ENCODE peak calls at places on chromosomes 3 and 15, in eight cellular contexts. D, F, A, P, H, Y, U and G are unnamed samples.

GRCh38 chr3:90011136-90011535 is 903.7 kb downstream of the EPHA3 start:
- DNase-seq in F (no peak), P (no peak), A (no peak), U (no peak), H (no peak), Y (no peak), D (peak), G (no peak)

GRCh38 chr3:127208483-127209100 is 15.7 kb downstream of the PRR23E start:
- DNase-seq in U (no peak), P (no peak), Y (no peak), H (no peak), A (no peak), D (no peak), F (no peak), G (no peak)

GRCh38 chr3:196523841-196524240 is 8.7 kb upstream of the SMCO1 start:
- DNase-seq in A (no peak), Y (no peak), D (no peak), H (no peak), U (no peak), P (no peak), F (no peak), G (no peak)

GRCh38 chr15:42085721-42086120 is 8.6 kb downstream of the PLA2G4D start:
- DNase-seq in P (no peak), U (no peak), D (no peak), F (no peak), Y (no peak), A (no peak), H (no peak), G (no peak)

GRCh38 chr3:128967748-128968147 is 26.1 kb downstream of the CFAP92 start:
- DNase-seq in D (no peak), Y (no peak), F (no peak), H (no peak), P (no peak), A (no peak), U (no peak), G (no peak)

GRCh38 chr3:57952208-57952631 is 56.0 kb upstream of the FLNB start:
- DNase-seq in P (peak), D (peak), A (peak), H (peak), F (no peak), Y (peak), U (peak), G (peak)

GRCh38 chr15:25182098-25182478 is 227.3 kb downstream of the SNRPN start:
- DNase-seq in P (no peak), D (no peak), Y (no peak), H (no peak), U (no peak), A (no peak), F (no peak), G (no peak)

GRCh38 chr3:123090700-123091585 is 24.1 kb downstream of the PDIA5 start:
- DNase-seq in F (no peak), U (no peak), A (no peak), P (no peak), H (no peak), Y (no peak), D (no peak), G (no peak)

GRCh38 chr15:68385671-68386586 is 46.0 kb downstream of the ITGA11 start:
- DNase-seq in U (no peak), P (no peak), H (no peak), A (no peak), D (no peak), Y (no peak), F (no peak), G (no peak)

GRCh38 chr3:194971965-194972364 is 286.3 kb downstream of the FAM43A start:
- DNase-seq in H (no peak), P (no peak), U (no peak), Y (no peak), D (no peak), F (no peak), A (no peak), G (no peak)

GRCh38 chr15:40242671-40243070 is 3.8 kb downstream of the PAK6 start:
- DNase-seq in D (no peak), P (no peak), U (no peak), F (no peak), A (no peak), H (no peak), Y (no peak), G (no peak)

GRCh38 chr15:65275728-65276126 is 11.0 kb downstream of the PARP16 start:
- DNase-seq in A (peak), H (no peak), U (no peak), P (peak), D (no peak), Y (no peak), F (no peak), G (no peak)

GRCh38 chr3:12897537-12898289 is 56.3 kb upstream of the RPL32 start:
- DNase-seq in Y (no peak), H (no peak), D (no peak), F (no peak), P (no peak), A (no peak), U (no peak), G (no peak)

GRCh38 chr3:59653405-59654119 is 603.7 kb upstream of the CFAP20DC start:
- DNase-seq in P (no peak), Y (peak), U (no peak), H (no peak), A (no peak), F (no peak), D (no peak), G (no peak)